ENCODE peak calls at places on chromosomes 7 and 10, in five cellular contexts. C, R, D, T and F are unnamed samples.

GRCh38 chr7:17436126-17436525 is 137.7 kb downstream of the AHR start:
- DNase-seq in C (no peak), R (no peak), D (no peak), T (no peak), F (no peak)

GRCh38 chr7:64541438-64542359 is 21.2 kb downstream of the ZNF680 start:
- DNase-seq in C (no peak), R (peak; percentile 35), D (no peak), T (no peak), F (no peak)

GRCh38 chr7:77306231-77307067 is 106.8 kb upstream of the FGL2 start:
- DNase-seq in C (no peak), R (no peak), D (no peak), T (no peak), F (no peak)

GRCh38 chr10:97640868-97641811 is 669 bp downstream of the PI4K2A start:
- DNase-seq in C (no peak), R (peak; percentile 80), D (peak; percentile 11), T (peak; percentile 16), F (peak; percentile 3)

GRCh38 chr7:2982831-2983230 is 60.8 kb downstream of the CARD11 start:
- DNase-seq in C (no peak), R (no peak), D (peak; percentile 27), T (no peak), F (peak; percentile 53)

GRCh38 chr7:81367335-81367801 is 402.5 kb downstream of the HGF start:
- DNase-seq in C (no peak), R (peak; percentile 100), D (no peak), T (no peak), F (no peak)

GRCh38 chr10:33498354-33498753 is 163.9 kb upstream of the NRP1 start:
- DNase-seq in C (no peak), R (no peak), D (no peak), T (peak; percentile 24), F (no peak)

GRCh38 chr10:45403151-45403550 is 29.1 kb downstream of the ALOX5 start:
- DNase-seq in C (no peak), R (peak; percentile 26), D (no peak), T (no peak), F (no peak)

GRCh38 chr10:58282615-58283014 is 13.7 kb downstream of the CISD1 start:
- DNase-seq in C (no peak), R (no peak), D (no peak), T (no peak), F (peak; percentile 22)

GRCh38 chr10:132630666-132631347 is 93.2 kb downstream of the INPP5A start:
- DNase-seq in C (no peak), R (peak; percentile 50), D (no peak), T (peak; percentile 88), F (no peak)

GRCh38 chr10:132311338-132311939 is 3.7 kb upstream of the STK32C start:
- DNase-seq in C (no peak), R (no peak), D (no peak), T (no peak), F (no peak)

GRCh38 chr10:3817002-3817401 is 32.0 kb upstream of the KLF6 start:
- DNase-seq in C (no peak), R (no peak), D (no peak), T (no peak), F (no peak)

GRCh38 chr7:66303454-66304160 is 98.5 kb downstream of the TPST1 start:
- DNase-seq in C (no peak), R (no peak), D (no peak), T (no peak), F (no peak)

GRCh38 chr10:7269988-7270387 is 140.8 kb downstream of the SFMBT2 start:
- DNase-seq in C (no peak), R (no peak), D (no peak), T (no peak), F (no peak)

GRCh38 chr10:101623528-101623927 is 35.4 kb downstream of the DPCD start:
- DNase-seq in C (no peak), R (no peak), D (no peak), T (no peak), F (no peak)

GRCh38 chr7:80604436-80604835 is 34.0 kb upstream of the CD36 start:
- DNase-seq in C (no peak), R (no peak), D (no peak), T (no peak), F (no peak)

GRCh38 chr7:44756904-44757303 is 8.3 kb downstream of the ZMIZ2 start:
- DNase-seq in C (no peak), R (no peak), D (no peak), T (no peak), F (no peak)

GRCh38 chr7:42233166-42233565 is 3.8 kb downstream of the GLI3 start:
- DNase-seq in C (no peak), R (peak; percentile 74), D (no peak), T (no peak), F (no peak)

GRCh38 chr7:119177863-119178262 is 953.4 kb downstream of the ANKRD7 start:
- DNase-seq in C (no peak), R (no peak), D (no peak), T (no peak), F (no peak)

GRCh38 chr7:48411619-48412018 is 240.4 kb downstream of the ABCA13 start:
- DNase-seq in C (no peak), R (no peak), D (no peak), T (no peak), F (no peak)

GRCh38 chr7:38660427-38661099 is 29.4 kb upstream of the AMPH start:
- DNase-seq in C (peak; percentile 6), R (peak; percentile 51), D (no peak), T (no peak), F (peak; percentile 23)

GRCh38 chr10:69348824-69349541 is 67.7 kb downstream of the TACR2 start:
- DNase-seq in C (no peak), R (peak; percentile 99), D (no peak), T (peak; percentile 59), F (no peak)

GRCh38 chr7:17354473-17354872 is 56.0 kb downstream of the AHR start:
- DNase-seq in C (no peak), R (no peak), D (no peak), T (no peak), F (no peak)

GRCh38 chr10:118721005-118721876 is 33.5 kb downstream of the CACUL1 start:
- DNase-seq in C (no peak), R (peak; percentile 79), D (peak; percentile 50), T (peak; percentile 34), F (peak; percentile 61)

GRCh38 chr10:56823849-56824248 is 462.8 kb upstream of the ZWINT start:
- DNase-seq in C (no peak), R (no peak), D (no peak), T (no peak), F (no peak)

GRCh38 chr10:72597897-72598296 is 28.0 kb downstream of the MICU1 start:
- DNase-seq in C (no peak), R (peak; percentile 17), D (no peak), T (no peak), F (no peak)

GRCh38 chr10:93541402-93542357 is 24.8 kb upstream of the FFAR4 start:
- DNase-seq in C (no peak), R (peak; percentile 62), D (no peak), T (peak; percentile 23), F (no peak)

GRCh38 chr7:36400606-36401005 is 10.9 kb downstream of the ANLN start:
- DNase-seq in C (no peak), R (peak; percentile 62), D (no peak), T (no peak), F (no peak)

GRCh38 chr7:143924851-143925250 is 10.2 kb upstream of the OR2F2 start:
- DNase-seq in C (no peak), R (no peak), D (no peak), T (no peak), F (no peak)

GRCh38 chr10:48419714-48420113 is 113.2 kb downstream of the MAPK8 start:
- DNase-seq in C (no peak), R (no peak), D (no peak), T (no peak), F (no peak)

GRCh38 chr7:82007315-82007714 is 237.5 kb upstream of the HGF start:
- DNase-seq in C (no peak), R (no peak), D (no peak), T (no peak), F (no peak)

GRCh38 chr10:32377458-32378370 is 30.8 kb upstream of the EPC1 start:
- DNase-seq in C (no peak), R (peak; percentile 64), D (no peak), T (no peak), F (peak; percentile 53)

GRCh38 chr7:139682136-139683013 is 95.4 kb downstream of the HIPK2 start:
- DNase-seq in C (no peak), R (peak; percentile 68), D (no peak), T (no peak), F (no peak)

GRCh38 chr7:3003936-3004335 is 39.7 kb downstream of the CARD11 start:
- DNase-seq in C (no peak), R (no peak), D (no peak), T (no peak), F (no peak)

GRCh38 chr7:26202019-26202985 is 757 bp downstream of the CBX3 start:
- DNase-seq in C (no peak), R (no peak), D (peak; percentile 54), T (no peak), F (peak; percentile 69)

GRCh38 chr7:103912906-103913610 is 76.4 kb downstream of the RELN start:
- DNase-seq in C (no peak), R (peak; percentile 6), D (no peak), T (no peak), F (no peak)

GRCh38 chr7:34759477-34760125 is 101.6 kb downstream of the NPSR1 start:
- DNase-seq in C (no peak), R (peak; percentile 52), D (no peak), T (no peak), F (no peak)